ENCODE peak calls at places on chromosomes 3 and 15, in seven cellular contexts. B is pancreas; W is CD8-positive, alpha-beta memory T cell; C is Peyer's patch; J is body of pancreas; F is breast epithelium; U is hepatocyte. R is an unnamed sample. For H3K4me1, the result is how much of the 10 kb centered on the place peaks cover.

GRCh38 chr15:84915011-84915958 is 30.8 kb downstream of the SLC28A1 start:
- DNase-seq in W (no peak), U (peak), J (peak), C (peak), F (peak), B (peak), R (peak)

GRCh38 chr15:49622561-49622960 is 1.7 kb downstream of the DTWD1 start:
- DNase-seq in W (no peak), C (no peak), U (no peak), B (no peak), F (no peak), J (no peak), R (no peak)

GRCh38 chr3:115040673-115041286 is 106.3 kb downstream of the ZBTB20 start:
- DNase-seq in B (no peak), J (peak), U (peak), F (no peak), W (peak), C (peak), R (no peak)

GRCh38 chr3:133820889-133821675 is 15.5 kb downstream of the SRPRB start:
- DNase-seq in J (no peak), C (no peak), B (no peak), U (no peak), F (no peak), W (no peak), R (no peak)

GRCh38 chr3:155019576-155019975 is 60.5 kb upstream of the MME start:
- DNase-seq in C (peak), U (peak), B (no peak), F (no peak), W (no peak), J (no peak), R (no peak)

GRCh38 chr3:150061288-150062018 is 90.8 kb upstream of the PFN2 start:
- DNase-seq in U (no peak), F (no peak), B (no peak), C (no peak), W (no peak), J (no peak), R (no peak)

GRCh38 chr3:115287198-115287597 is 140.1 kb upstream of the ZBTB20 start:
- DNase-seq in B (no peak), W (no peak), F (no peak), C (no peak), J (no peak), U (no peak), R (no peak)

GRCh38 chr3:100533176-100533575 is 40.8 kb downstream of the TMEM45A start:
- DNase-seq in J (no peak), B (no peak), W (no peak), F (no peak), C (no peak), U (no peak), R (no peak)

GRCh38 chr3:36707623-36708409 is 56.5 kb downstream of the DCLK3 start:
- DNase-seq in U (no peak), B (no peak), C (no peak), J (no peak), W (no peak), F (no peak), R (no peak)

GRCh38 chr15:32705450-32705849 is 12.4 kb upstream of the GREM1 start:
- DNase-seq in F (no peak), U (no peak), C (no peak), J (no peak), W (no peak), B (no peak), R (no peak)

GRCh38 chr3:111260878-111261277 is 189.3 kb downstream of the NECTIN3 start:
- DNase-seq in F (no peak), U (no peak), B (no peak), J (no peak), W (no peak), C (no peak), R (no peak)

GRCh38 chr15:59918994-59919951 is 84.8 kb upstream of the FOXB1 start:
- DNase-seq in W (no peak), J (no peak), B (no peak), U (peak), F (no peak), C (no peak), R (no peak)

GRCh38 chr15:42919794-42920280 is 741 bp downstream of the TTBK2 start:
- DNase-seq in B (no peak), W (peak), U (peak), J (peak), F (peak), C (peak), R (no peak)

GRCh38 chr3:24496529-24497482 is 2.2 kb upstream of the THRB start:
- DNase-seq in U (peak), J (peak), W (no peak), B (peak), F (peak), C (peak), R (peak)

GRCh38 chr3:192079098-192079497 is 618.1 kb downstream of the PYDC2 start:
- DNase-seq in B (no peak), W (no peak), J (no peak), C (no peak), U (no peak), F (no peak), R (no peak)

GRCh38 chr3:46861996-46862688 is 1.1 kb downstream of the MYL3 start:
- DNase-seq in U (no peak), F (no peak), B (peak), C (no peak), W (peak), J (no peak), R (peak)

GRCh38 chr3:31159331-31160039 is 265.0 kb upstream of the GADL1 start:
- DNase-seq in B (no peak), W (no peak), F (no peak), C (no peak), U (no peak), J (no peak), R (no peak)

GRCh38 chr15:29883126-29883525 is 60.9 kb upstream of the TJP1 start:
- DNase-seq in U (no peak), B (no peak), J (no peak), C (no peak), F (no peak), W (no peak), R (no peak)

GRCh38 chr15:84702961-84703482 is 12.9 kb downstream of the SEC11A start:
- DNase-seq in C (peak), U (peak), W (no peak), B (no peak), J (peak), F (peak), R (no peak)

GRCh38 chr15:33311312-33311971 is 675 bp downstream of the RYR3 start:
- DNase-seq in B (no peak), F (no peak), W (no peak), C (no peak), J (no peak), U (no peak), R (no peak)

DNA sequence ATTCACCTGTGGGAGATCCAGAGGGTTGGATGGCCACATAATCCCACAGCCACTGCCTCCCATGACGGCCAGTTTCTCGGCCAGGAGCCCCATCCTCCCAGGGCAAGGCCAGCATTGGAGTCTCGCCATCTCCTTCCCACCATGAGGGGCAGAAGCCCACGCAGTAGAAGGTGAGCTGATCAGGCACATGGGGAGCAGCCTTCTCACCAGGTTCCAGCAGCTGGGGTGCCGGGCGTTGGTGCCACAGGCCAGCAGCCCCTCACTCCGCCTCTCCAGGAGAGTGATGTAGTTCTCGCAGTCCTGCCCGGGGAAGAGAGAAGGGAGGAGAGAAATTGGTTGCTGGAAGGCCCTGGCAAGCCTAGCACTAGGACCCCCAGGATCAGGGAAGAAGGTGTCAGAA is 16.1 kb downstream of the SEMA7A start:
- DNase-seq in C (no peak), W (no peak), F (no peak), U (no peak), B (no peak), J (no peak), R (no peak)
- H3K4me1 ChIP-seq in C (under half), W (under half), F (under half), U (under half), B (under half), J (under half), R (under half)

GRCh38 chr15:45167631-45168205 is 20.0 kb downstream of the SHF start:
- DNase-seq in B (no peak), W (no peak), J (no peak), F (no peak), U (no peak), C (no peak), R (no peak)
- H3K4me3 ChIP-seq in B (peak), W (peak), J (peak), F (peak), U (peak), C (peak), R (peak)

GRCh38 chr3:125168711-125169410 is 43.7 kb downstream of the SLC12A8 start:
- DNase-seq in B (no peak), C (no peak), U (no peak), W (no peak), J (no peak), F (no peak), R (peak)
- H3K4me1 ChIP-seq in B (under half), C (under half), U (under half), W (under half), J (under half), F (under half), R (under half)

DNA sequence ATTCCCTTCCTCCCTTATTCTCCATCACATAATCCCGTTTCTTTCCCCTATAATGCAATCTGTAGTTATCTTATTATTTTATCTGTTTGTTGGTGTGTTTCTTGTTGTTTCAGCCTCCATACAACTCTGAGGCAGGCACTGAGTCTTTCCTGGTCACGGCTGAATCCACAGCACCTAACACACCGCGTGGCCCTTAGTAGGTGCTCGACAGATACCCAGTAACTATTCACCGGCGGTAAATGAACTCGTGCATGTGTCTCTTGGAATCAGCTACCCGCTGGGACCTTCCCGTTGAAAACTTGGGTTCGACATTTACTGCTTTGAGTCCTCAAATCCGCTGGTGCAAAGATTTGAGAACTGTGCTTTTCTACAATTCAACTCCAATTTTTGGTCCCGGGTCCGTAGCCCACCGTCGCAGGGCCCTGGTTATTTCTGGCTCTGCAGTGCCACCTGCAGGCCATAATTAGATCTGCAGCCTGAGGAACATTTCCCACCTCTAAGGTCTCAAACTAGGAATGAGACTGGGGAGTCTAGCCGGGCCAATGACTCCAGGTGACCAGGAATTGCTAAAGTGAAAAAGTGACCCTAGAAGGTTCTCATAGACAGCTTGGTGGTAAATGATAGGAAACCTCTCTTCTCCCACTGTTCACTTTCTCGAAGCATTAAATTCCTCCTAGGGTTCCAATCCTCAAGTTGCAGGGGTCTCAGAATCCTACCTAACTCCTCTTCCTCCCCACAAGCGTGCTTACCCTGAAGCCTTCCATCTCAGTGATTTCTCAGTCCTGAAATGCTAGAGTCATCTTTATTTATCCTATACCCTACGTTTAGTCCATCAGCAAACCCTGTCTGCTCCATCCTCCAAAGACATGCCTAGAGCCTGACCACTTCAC is 40.0 kb upstream of the TRH start:
- DNase-seq in U (peak), B (no peak), J (peak), W (peak), C (peak), F (no peak), R (no peak)
- H3K4me3 ChIP-seq in U (no peak), B (no peak), J (no peak), W (no peak), C (no peak), F (peak), R (peak)